ENCODE peak calls at places on chromosomes 2 and 18, in six cellular contexts. One of them, this sample, is unnamed.

GRCh38 chr2:38704664-38705063 is 38.8 kb downstream of the GALM start:
- DNase-seq in neural progenitor cell: no peak
- DNase-seq in colonic mucosa: no peak
- DNase-seq in astrocyte of the cerebellum: no peak
- DNase-seq in BJ: no peak
- DNase-seq in kidney: no peak
- DNase-seq in this sample: no peak

GRCh38 chr2:16890081-16890480 is 224.4 kb upstream of the CYRIA start:
- DNase-seq in kidney: no peak
- DNase-seq in colonic mucosa: no peak
- DNase-seq in neural progenitor cell: peak; percentile 36
- DNase-seq in astrocyte of the cerebellum: no peak
- DNase-seq in BJ: no peak
- DNase-seq in this sample: no peak

GRCh38 chr2:8729939-8730338 is 48.1 kb downstream of the ID2 start:
- DNase-seq in colonic mucosa: no peak
- DNase-seq in astrocyte of the cerebellum: no peak
- DNase-seq in BJ: no peak
- DNase-seq in kidney: no peak
- DNase-seq in neural progenitor cell: no peak
- DNase-seq in this sample: no peak

GRCh38 chr2:128178650-128179460 is 87.9 kb downstream of the UGGT1 start:
- DNase-seq in colonic mucosa: peak; percentile 58
- DNase-seq in kidney: no peak
- DNase-seq in BJ: no peak
- DNase-seq in neural progenitor cell: peak; percentile 78
- DNase-seq in astrocyte of the cerebellum: peak; percentile 63
- DNase-seq in this sample: peak; percentile 59

GRCh38 chr2:152304845-152305244 is 30.1 kb upstream of the FMNL2 start:
- DNase-seq in colonic mucosa: no peak
- DNase-seq in kidney: no peak
- DNase-seq in BJ: peak; percentile 4
- DNase-seq in astrocyte of the cerebellum: no peak
- DNase-seq in neural progenitor cell: no peak
- DNase-seq in this sample: no peak

GRCh38 chr2:66578067-66578852 is 143.3 kb downstream of the MEIS1 start:
- DNase-seq in BJ: no peak
- DNase-seq in kidney: peak; percentile 62
- DNase-seq in astrocyte of the cerebellum: no peak
- DNase-seq in neural progenitor cell: peak; percentile 39
- DNase-seq in colonic mucosa: no peak
- DNase-seq in this sample: no peak

GRCh38 chr2:42457011-42457410 is 36.8 kb downstream of the KCNG3 start:
- DNase-seq in neural progenitor cell: peak; percentile 12
- DNase-seq in kidney: no peak
- DNase-seq in BJ: no peak
- DNase-seq in astrocyte of the cerebellum: no peak
- DNase-seq in colonic mucosa: no peak
- DNase-seq in this sample: no peak

GRCh38 chr18:37532917-37533316 is 32.7 kb downstream of the CELF4 start:
- DNase-seq in astrocyte of the cerebellum: no peak
- DNase-seq in BJ: no peak
- DNase-seq in kidney: no peak
- DNase-seq in neural progenitor cell: no peak
- DNase-seq in colonic mucosa: no peak
- DNase-seq in this sample: no peak

GRCh38 chr2:213161759-213162514 is 10.5 kb upstream of the IKZF2 start:
- DNase-seq in colonic mucosa: no peak
- DNase-seq in neural progenitor cell: no peak
- DNase-seq in kidney: no peak
- DNase-seq in astrocyte of the cerebellum: no peak
- DNase-seq in BJ: no peak
- DNase-seq in this sample: no peak

GRCh38 chr18:42338683-42339082 is 383.6 kb downstream of the PIK3C3 start:
- DNase-seq in neural progenitor cell: no peak
- DNase-seq in kidney: no peak
- DNase-seq in astrocyte of the cerebellum: no peak
- DNase-seq in BJ: no peak
- DNase-seq in colonic mucosa: no peak
- DNase-seq in this sample: no peak

GRCh38 chr2:84700006-84700405 is 180.9 kb downstream of the TRABD2A start:
- DNase-seq in astrocyte of the cerebellum: no peak
- DNase-seq in colonic mucosa: no peak
- DNase-seq in kidney: no peak
- DNase-seq in BJ: no peak
- DNase-seq in neural progenitor cell: no peak
- DNase-seq in this sample: no peak

GRCh38 chr2:222844323-222844722 is 16.5 kb upstream of the ACSL3 start:
- DNase-seq in BJ: peak; percentile 74
- DNase-seq in colonic mucosa: no peak
- DNase-seq in astrocyte of the cerebellum: peak; percentile 49
- DNase-seq in neural progenitor cell: no peak
- DNase-seq in kidney: no peak
- DNase-seq in this sample: peak; percentile 53

GRCh38 chr2:23630961-23631360 is 246.0 kb downstream of the KLHL29 start:
- DNase-seq in kidney: peak; percentile 56
- DNase-seq in BJ: no peak
- DNase-seq in neural progenitor cell: no peak
- DNase-seq in colonic mucosa: no peak
- DNase-seq in astrocyte of the cerebellum: no peak
- DNase-seq in this sample: no peak

GRCh38 chr2:48504647-48505327 is 25.2 kb upstream of the STON1 start:
- DNase-seq in BJ: no peak
- DNase-seq in neural progenitor cell: no peak
- DNase-seq in astrocyte of the cerebellum: no peak
- DNase-seq in colonic mucosa: no peak
- DNase-seq in kidney: no peak
- DNase-seq in this sample: no peak

GRCh38 chr2:101820519-101820918 is 123.0 kb downstream of the MAP4K4 start:
- DNase-seq in astrocyte of the cerebellum: no peak
- DNase-seq in colonic mucosa: no peak
- DNase-seq in BJ: no peak
- DNase-seq in kidney: no peak
- DNase-seq in neural progenitor cell: no peak
- DNase-seq in this sample: no peak

GRCh38 chr2:27400348-27401135 is 8.8 kb downstream of the PPM1G start:
- DNase-seq in BJ: no peak
- DNase-seq in colonic mucosa: no peak
- DNase-seq in kidney: no peak
- DNase-seq in astrocyte of the cerebellum: peak; percentile 45
- DNase-seq in neural progenitor cell: no peak
- DNase-seq in this sample: no peak

GRCh38 chr2:172281648-172282576 is 145.5 kb upstream of the ITGA6 start:
- DNase-seq in colonic mucosa: no peak
- DNase-seq in neural progenitor cell: no peak
- DNase-seq in kidney: no peak
- DNase-seq in BJ: no peak
- DNase-seq in astrocyte of the cerebellum: no peak
- DNase-seq in this sample: no peak

DNA sequence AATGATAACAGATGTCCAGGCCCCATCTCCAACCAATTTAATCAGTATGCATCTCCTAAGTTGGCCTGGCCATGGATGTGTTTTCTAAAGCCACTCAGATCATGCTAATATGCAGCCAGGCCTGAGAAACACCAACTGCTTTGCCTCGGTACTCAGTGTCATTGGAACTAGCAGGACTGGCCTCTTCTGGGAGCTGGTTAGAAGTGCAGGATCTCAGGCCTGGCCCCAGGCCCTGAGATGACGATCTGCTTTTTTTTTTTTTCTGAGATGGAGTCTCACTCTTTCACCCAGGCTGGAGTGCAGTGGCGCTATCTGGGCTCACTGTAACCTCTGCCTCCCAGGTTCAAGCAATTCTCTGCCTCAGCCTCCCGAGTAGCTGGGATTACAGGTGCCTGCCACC is 69.1 kb downstream of the IRS1 start:
- DNase-seq in colonic mucosa: no peak
- DNase-seq in neural progenitor cell: peak; percentile 42
- DNase-seq in astrocyte of the cerebellum: no peak
- DNase-seq in BJ: no peak
- DNase-seq in kidney: no peak
- DNase-seq in this sample: no peak
- TF ChIP-seq CTCF in colonic mucosa: no peak
- TF ChIP-seq CTCF in neural progenitor cell: peak; percentile 15
- TF ChIP-seq CTCF in astrocyte of the cerebellum: peak; percentile 30
- TF ChIP-seq CTCF in BJ: no peak
- TF ChIP-seq CTCF in kidney: no peak
- TF ChIP-seq CTCF in this sample: peak; percentile 17

GRCh38 chr2:176172007-176172747 is 15.1 kb downstream of the HOXD3 start:
- DNase-seq in neural progenitor cell: peak; percentile 21
- DNase-seq in BJ: no peak
- DNase-seq in astrocyte of the cerebellum: no peak
- DNase-seq in colonic mucosa: no peak
- DNase-seq in kidney: no peak
- DNase-seq in this sample: no peak

GRCh38 chr2:176171331-176172006 is 14.4 kb downstream of the HOXD3 start:
- DNase-seq in neural progenitor cell: peak; percentile 67
- DNase-seq in astrocyte of the cerebellum: no peak
- DNase-seq in colonic mucosa: no peak
- DNase-seq in kidney: peak; percentile 73
- DNase-seq in BJ: no peak
- DNase-seq in this sample: no peak

GRCh38 chr2:176173679-176174381 is 14.6 kb upstream of the HOXD1 start:
- DNase-seq in astrocyte of the cerebellum: no peak
- DNase-seq in neural progenitor cell: no peak
- DNase-seq in kidney: no peak
- DNase-seq in BJ: no peak
- DNase-seq in colonic mucosa: no peak
- DNase-seq in this sample: no peak

GRCh38 chr2:176174382-176174834 is 14.1 kb upstream of the HOXD1 start:
- DNase-seq in neural progenitor cell: peak; percentile 55
- DNase-seq in BJ: no peak
- DNase-seq in colonic mucosa: no peak
- DNase-seq in astrocyte of the cerebellum: no peak
- DNase-seq in kidney: no peak
- DNase-seq in this sample: no peak

GRCh38 chr2:176172748-176173586 is 15.5 kb upstream of the HOXD1 start:
- DNase-seq in neural progenitor cell: no peak
- DNase-seq in astrocyte of the cerebellum: no peak
- DNase-seq in colonic mucosa: no peak
- DNase-seq in kidney: no peak
- DNase-seq in BJ: no peak
- DNase-seq in this sample: no peak
- TF ChIP-seq CTCF in neural progenitor cell: no peak
- TF ChIP-seq CTCF in astrocyte of the cerebellum: no peak
- TF ChIP-seq CTCF in colonic mucosa: no peak
- TF ChIP-seq CTCF in kidney: no peak
- TF ChIP-seq CTCF in BJ: no peak
- TF ChIP-seq CTCF in this sample: no peak

GRCh38 chr2:234559609-234560008 is 62.7 kb upstream of the ARL4C start:
- DNase-seq in BJ: no peak
- DNase-seq in colonic mucosa: no peak
- DNase-seq in neural progenitor cell: no peak
- DNase-seq in kidney: no peak
- DNase-seq in astrocyte of the cerebellum: no peak
- DNase-seq in this sample: no peak

GRCh38 chr2:234565842-234566619 is 69.2 kb upstream of the ARL4C start:
- DNase-seq in BJ: no peak
- DNase-seq in neural progenitor cell: no peak
- DNase-seq in kidney: no peak
- DNase-seq in colonic mucosa: no peak
- DNase-seq in astrocyte of the cerebellum: no peak
- DNase-seq in this sample: no peak

GRCh38 chr2:234566622-234567021 is 69.7 kb upstream of the ARL4C start:
- DNase-seq in kidney: no peak
- DNase-seq in BJ: no peak
- DNase-seq in colonic mucosa: no peak
- DNase-seq in neural progenitor cell: no peak
- DNase-seq in astrocyte of the cerebellum: no peak
- DNase-seq in this sample: no peak

GRCh38 chr2:234565201-234565600 is 68.3 kb upstream of the ARL4C start:
- DNase-seq in astrocyte of the cerebellum: no peak
- DNase-seq in colonic mucosa: no peak
- DNase-seq in neural progenitor cell: no peak
- DNase-seq in kidney: no peak
- DNase-seq in BJ: no peak
- DNase-seq in this sample: peak; percentile 7

GRCh38 chr2:234564719-234565118 is 67.8 kb upstream of the ARL4C start:
- DNase-seq in kidney: no peak
- DNase-seq in colonic mucosa: no peak
- DNase-seq in neural progenitor cell: no peak
- DNase-seq in BJ: peak; percentile 57
- DNase-seq in astrocyte of the cerebellum: no peak
- DNase-seq in this sample: peak; percentile 52
- TF ChIP-seq CTCF in kidney: no peak
- TF ChIP-seq CTCF in colonic mucosa: no peak
- TF ChIP-seq CTCF in neural progenitor cell: peak; percentile 9
- TF ChIP-seq CTCF in BJ: peak; percentile 53
- TF ChIP-seq CTCF in astrocyte of the cerebellum: peak; percentile 25
- TF ChIP-seq CTCF in this sample: peak; percentile 60

GRCh38 chr2:241507430-241508239 is 749 bp downstream of the STK25 start:
- DNase-seq in astrocyte of the cerebellum: no peak
- DNase-seq in colonic mucosa: no peak
- DNase-seq in kidney: peak; percentile 92
- DNase-seq in neural progenitor cell: peak; percentile 80
- DNase-seq in BJ: no peak
- DNase-seq in this sample: no peak
- TF ChIP-seq CTCF in astrocyte of the cerebellum: no peak
- TF ChIP-seq CTCF in colonic mucosa: no peak
- TF ChIP-seq CTCF in kidney: no peak
- TF ChIP-seq CTCF in neural progenitor cell: peak; percentile 45
- TF ChIP-seq CTCF in BJ: peak; percentile 43
- TF ChIP-seq CTCF in this sample: peak; percentile 9

GRCh38 chr2:61015971-61016370 is 1.5 kb upstream of the PEX13 start:
- DNase-seq in colonic mucosa: no peak
- DNase-seq in neural progenitor cell: no peak
- DNase-seq in BJ: no peak
- DNase-seq in astrocyte of the cerebellum: no peak
- DNase-seq in kidney: no peak
- DNase-seq in this sample: no peak
- TF ChIP-seq CTCF in colonic mucosa: no peak
- TF ChIP-seq CTCF in neural progenitor cell: no peak
- TF ChIP-seq CTCF in BJ: no peak
- TF ChIP-seq CTCF in astrocyte of the cerebellum: no peak
- TF ChIP-seq CTCF in kidney: no peak
- TF ChIP-seq CTCF in this sample: no peak

DNA sequence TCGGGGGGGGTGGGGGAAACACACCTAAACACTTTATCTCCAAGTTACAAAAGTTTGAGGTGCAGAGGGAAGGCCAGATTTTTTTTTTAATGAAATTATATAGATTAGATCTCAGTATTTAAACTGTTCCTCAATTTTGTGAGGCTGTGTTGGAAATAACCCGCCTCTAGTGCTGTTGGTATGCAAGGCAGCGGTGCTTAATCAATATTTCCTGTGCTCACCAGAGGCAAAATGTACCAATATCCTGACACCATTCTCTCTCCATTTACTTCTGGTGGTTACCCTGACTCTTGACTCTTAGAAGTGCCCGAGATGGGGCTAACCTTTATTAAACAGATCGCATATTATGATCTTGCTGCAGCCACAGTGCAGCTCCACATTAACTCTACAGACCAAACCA is 54.8 kb upstream of the EML6 start:
- DNase-seq in kidney: no peak
- DNase-seq in astrocyte of the cerebellum: no peak
- DNase-seq in BJ: no peak
- DNase-seq in colonic mucosa: no peak
- DNase-seq in neural progenitor cell: no peak
- DNase-seq in this sample: no peak
- TF ChIP-seq CTCF in kidney: no peak
- TF ChIP-seq CTCF in astrocyte of the cerebellum: no peak
- TF ChIP-seq CTCF in BJ: no peak
- TF ChIP-seq CTCF in colonic mucosa: no peak
- TF ChIP-seq CTCF in neural progenitor cell: no peak
- TF ChIP-seq CTCF in this sample: no peak